ENCODE peak calls at places on chromosomes 16 and 17, in four cellular contexts. J is H1, Z is GM12878, H is HepG2. L is an unnamed sample.

GRCh38 chr17:59842901-59843652 is 49.7 kb downstream of the TUBD1 start:
- DNase-seq in J (no peak), Z (peak; percentile 80), H (peak; percentile 96), L (peak; percentile 33)

GRCh38 chr16:72832640-72833039 is 215.3 kb downstream of the ZFHX3 start:
- DNase-seq in J (peak; percentile 98), Z (no peak), H (peak; percentile 55), L (peak; percentile 90)

GRCh38 chr17:50056217-50056960 is 479 bp downstream of the ITGA3 start:
- DNase-seq in J (peak; percentile 87), Z (no peak), H (peak; percentile 45), L (peak; percentile 54)

GRCh38 chr16:87583453-87584131 is 18.7 kb upstream of the JPH3 start:
- DNase-seq in J (no peak), Z (no peak), H (no peak), L (no peak)

GRCh38 chr16:14629612-14629918 is 495 bp downstream of the PARN start:
- DNase-seq in J (no peak), Z (no peak), H (no peak), L (peak; percentile 61)

GRCh38 chr17:35242158-35242804 is 591 bp upstream of the SLFN5 start:
- DNase-seq in J (peak; percentile 78), Z (no peak), H (peak; percentile 53), L (peak; percentile 22)

GRCh38 chr16:57998484-57998883 is 2.0 kb downstream of the ZNF319 start:
- DNase-seq in J (no peak), Z (no peak), H (no peak), L (peak; percentile 23)

GRCh38 chr16:426906-427249 is 1.4 kb downstream of the RAB11FIP3 start:
- DNase-seq in J (no peak), Z (no peak), H (no peak), L (no peak)

GRCh38 chr16:4101421-4102275 is 14.6 kb downstream of the ADCY9 start:
- DNase-seq in J (no peak), Z (no peak), H (no peak), L (no peak)

GRCh38 chr17:57915980-57916757 is 39.0 kb downstream of the CUEDC1 start:
- DNase-seq in J (peak; percentile 72), Z (no peak), H (no peak), L (no peak)

GRCh38 chr16:25699069-25699468 is 7.3 kb downstream of the HS3ST4 start:
- DNase-seq in J (no peak), Z (no peak), H (no peak), L (no peak)

GRCh38 chr16:2229091-2229490 is 5.7 kb downstream of the E4F1 start:
- DNase-seq in J (no peak), Z (no peak), H (no peak), L (no peak)

GRCh38 chr16:2226245-2226793 is 2.9 kb downstream of the E4F1 start:
- DNase-seq in J (no peak), Z (no peak), H (peak; percentile 91), L (no peak)

GRCh38 chr16:2229602-2230250 is 6.3 kb downstream of the E4F1 start:
- DNase-seq in J (no peak), Z (no peak), H (no peak), L (no peak)

GRCh38 chr16:2226918-2227317 is 3.5 kb downstream of the E4F1 start:
- DNase-seq in J (no peak), Z (no peak), H (no peak), L (no peak)

DNA sequence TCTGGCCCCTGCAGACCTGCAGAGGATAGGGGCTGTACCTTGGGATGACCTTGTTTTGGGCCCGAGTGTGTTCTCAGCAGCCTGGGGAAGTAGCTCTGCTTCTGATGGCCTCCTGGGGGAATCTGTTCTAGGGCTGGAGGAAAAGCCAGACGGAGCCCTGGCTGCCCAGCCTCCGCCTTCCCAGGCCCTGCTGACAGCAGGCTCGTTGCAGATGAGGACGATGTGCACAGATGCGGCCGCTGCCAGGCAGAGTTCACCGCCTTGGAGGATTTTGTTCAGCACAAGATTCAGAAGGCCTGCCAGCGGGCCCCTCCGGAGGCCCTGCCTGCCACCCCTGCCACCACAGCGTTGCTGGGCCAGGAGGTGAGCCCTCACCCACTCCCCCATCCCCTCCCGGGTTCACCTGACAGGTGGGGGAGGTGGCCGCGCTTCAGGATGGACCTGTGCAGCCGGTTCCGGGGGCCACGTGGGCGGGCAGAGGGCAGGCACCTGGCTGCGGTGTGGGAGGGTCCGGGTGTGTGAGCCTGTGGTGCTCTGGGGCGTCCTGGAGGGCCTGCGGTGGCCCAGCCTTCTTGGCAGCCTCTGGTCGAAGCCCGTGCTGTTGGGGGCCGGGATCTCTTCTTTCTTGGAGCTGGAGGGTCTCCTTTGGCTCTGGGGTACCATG is 4.9 kb downstream of the E4F1 start:
- DNase-seq in J (no peak), Z (no peak), H (no peak), L (no peak)
- TF ChIP-seq GABPA in J (no peak), Z (no peak), H (no peak), L (no peak)

GRCh38 chr16:11637320-11637719 is 30.9 kb upstream of the SNN start:
- DNase-seq in J (no peak), Z (no peak), H (no peak), L (no peak)

GRCh38 chr16:11635679-11636171 is 32.5 kb upstream of the SNN start:
- DNase-seq in J (no peak), Z (no peak), H (no peak), L (no peak)

GRCh38 chr16:11639008-11639562 is 29.2 kb upstream of the SNN start:
- DNase-seq in J (no peak), Z (no peak), H (no peak), L (no peak)

GRCh38 chr16:11636172-11636721 is 32.0 kb upstream of the SNN start:
- DNase-seq in J (peak; percentile 69), Z (no peak), H (peak; percentile 56), L (no peak)

GRCh38 chr16:11639925-11640899 is 28.0 kb upstream of the SNN start:
- DNase-seq in J (no peak), Z (no peak), H (peak; percentile 90), L (no peak)
- TF ChIP-seq CREB1 in J (peak; percentile 80), Z (no peak), H (peak; percentile 90), L (no peak)

GRCh38 chr16:46632778-46633733 is 11.9 kb upstream of the SHCBP1 start:
- DNase-seq in J (peak; percentile 70), Z (no peak), H (peak; percentile 87), L (no peak)
- TF ChIP-seq GABPA in J (no peak), Z (no peak), H (peak; percentile 64), L (no peak)

DNA sequence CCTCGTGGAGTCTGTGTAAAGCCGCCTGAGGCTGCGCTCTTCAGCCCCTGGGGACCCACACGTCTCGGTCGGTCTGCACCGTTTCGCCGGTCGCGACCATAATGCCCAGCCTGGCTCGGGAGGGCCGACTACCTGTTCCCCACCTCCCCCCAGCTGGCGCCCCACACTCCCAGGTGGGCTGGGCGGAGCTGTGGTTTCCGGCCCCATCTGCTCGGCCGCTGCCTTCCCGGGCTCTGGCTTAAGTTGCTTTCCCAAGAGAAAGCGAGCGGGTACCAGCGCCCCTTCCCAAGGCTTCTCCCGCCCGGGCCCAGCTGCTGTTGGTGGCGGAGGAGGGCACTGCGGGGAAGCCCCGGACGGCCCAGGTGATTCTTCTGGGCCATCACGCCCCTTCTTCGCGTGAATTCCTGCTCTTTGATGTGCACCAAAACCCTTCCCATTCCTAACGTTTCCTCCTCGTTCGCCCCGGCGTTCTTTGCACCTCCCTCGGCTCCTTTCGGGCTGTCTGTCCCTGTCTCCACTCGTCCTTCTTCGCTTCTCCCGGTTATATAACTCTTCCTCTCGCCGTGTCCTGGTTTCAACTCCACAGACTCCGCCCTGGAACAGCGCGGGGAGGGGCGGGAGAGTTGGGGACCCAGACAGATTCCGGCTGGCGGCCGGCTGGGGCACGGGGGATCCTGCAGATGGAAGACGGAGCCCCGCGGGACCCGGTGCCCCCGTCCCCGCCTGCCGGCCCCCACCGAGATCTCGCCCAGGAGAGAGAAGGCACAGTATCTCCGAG is 2.0 kb downstream of the KDM6B start:
- DNase-seq in J (peak; percentile 88), Z (no peak), H (peak; percentile 64), L (peak; percentile 20)
- TF ChIP-seq CREB1 in J (no peak), Z (no peak), H (no peak), L (no peak)

GRCh38 chr17:7314719-7315569 is at the start of gene GPS2:
- DNase-seq in J (peak; percentile 96), Z (no peak), H (peak; percentile 81), L (peak; percentile 85)
- TF ChIP-seq GABPA in J (peak; percentile 98), Z (peak; percentile 97), H (peak; percentile 94), L (peak; percentile 98)

GRCh38 chr16:27617678-27618077 is 67.7 kb downstream of the KATNIP start:
- DNase-seq in J (no peak), Z (no peak), H (no peak), L (no peak)

GRCh38 chr16:27624154-27625049 is 74.5 kb downstream of the KATNIP start:
- DNase-seq in J (no peak), Z (no peak), H (peak; percentile 58), L (no peak)

GRCh38 chr16:27620533-27620932 is 70.6 kb downstream of the KATNIP start:
- DNase-seq in J (no peak), Z (no peak), H (no peak), L (no peak)

GRCh38 chr16:27618140-27618539 is 68.2 kb downstream of the KATNIP start:
- DNase-seq in J (no peak), Z (no peak), H (no peak), L (no peak)

DNA sequence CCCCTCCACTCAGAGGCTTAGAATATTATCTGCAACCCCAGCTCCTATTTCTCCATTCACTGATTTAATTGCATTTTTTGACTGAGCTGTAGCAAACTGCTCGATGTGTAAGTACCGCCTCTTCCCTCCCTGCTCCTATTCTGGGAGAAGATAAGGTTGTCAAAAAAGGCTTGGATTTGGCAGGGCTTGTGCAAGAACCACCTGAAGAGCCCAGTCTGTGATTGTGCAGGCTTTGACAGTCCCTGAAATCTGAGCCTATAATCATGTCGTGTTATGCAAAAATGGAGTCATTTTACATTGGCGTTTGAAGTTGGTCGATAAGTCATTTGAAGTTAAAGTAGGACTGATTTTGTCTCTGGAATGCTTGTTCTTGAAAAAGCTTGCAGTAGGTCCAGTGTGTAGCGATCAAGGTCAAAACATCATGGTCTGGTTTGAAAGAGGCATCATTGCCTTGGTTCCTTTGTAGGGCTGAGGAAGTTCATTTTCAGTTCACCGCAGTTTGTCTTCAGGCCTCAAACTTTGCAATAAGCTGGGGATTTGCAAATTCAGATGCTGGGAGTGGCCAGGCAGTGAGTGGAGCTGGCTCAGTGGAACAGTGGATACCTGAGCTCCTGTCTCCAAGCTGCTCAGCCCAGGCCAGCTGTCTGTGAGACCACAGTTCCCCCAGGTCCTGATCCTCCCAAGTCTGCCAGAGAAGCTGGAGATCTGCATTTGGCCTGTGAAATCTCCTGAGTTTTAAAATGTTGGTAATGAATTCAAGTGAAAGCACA is 68.9 kb downstream of the KATNIP start:
- DNase-seq in J (no peak), Z (no peak), H (peak; percentile 31), L (no peak)
- TF ChIP-seq CREB1 in J (no peak), Z (no peak), H (no peak), L (no peak)

GRCh38 chr17:42459256-42459982 is 741 bp downstream of the ATP6V0A1 start:
- DNase-seq in J (no peak), Z (no peak), H (peak; percentile 65), L (peak; percentile 85)
- TF ChIP-seq GABPA in J (no peak), Z (no peak), H (peak; percentile 64), L (peak; percentile 51)

GRCh38 chr17:39069114-39069756 is 82.2 kb downstream of the PLXDC1 start:
- DNase-seq in J (no peak), Z (no peak), H (peak; percentile 46), L (peak; percentile 35)
- TF ChIP-seq CREB1 in J (no peak), Z (no peak), H (no peak), L (no peak)

DNA sequence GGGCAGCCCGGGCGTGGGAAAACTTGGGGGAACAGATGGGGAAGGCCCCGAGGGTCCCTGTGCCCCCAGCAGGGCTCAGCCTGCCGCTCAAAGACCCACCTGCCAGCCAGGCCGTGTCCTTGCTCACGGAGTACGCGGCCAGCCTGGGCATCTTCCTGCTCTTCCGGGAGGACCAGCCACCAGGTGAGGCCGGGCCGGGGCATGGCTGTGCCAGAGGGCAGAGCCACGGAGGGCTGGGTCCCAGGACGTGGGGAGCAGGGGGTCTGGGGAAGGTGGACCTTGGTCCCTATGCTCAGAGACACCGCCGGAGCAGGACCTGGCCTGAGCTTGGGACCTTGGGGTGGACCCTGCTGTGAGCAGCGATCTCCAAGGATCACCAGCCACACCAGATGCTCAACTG is 509 bp downstream of the ADAD2 start:
- DNase-seq in J (no peak), Z (no peak), H (no peak), L (no peak)
- TF ChIP-seq GABPA in J (no peak), Z (no peak), H (no peak), L (no peak)